ENCODE peak calls at places on chromosome 19, in seven cellular contexts. One of them, this sample, is unnamed.
A peak's percentile ranks its signal among the peaks of the same experiment; 100 is the strongest.

GRCh38 chr19:40808021-40808325 is 9.0 kb downstream of the EGLN2 start:
- DNase-seq in tibial artery: no peak
- DNase-seq in Peyer's patch: no peak
- DNase-seq in CD4-positive, CD25-positive, alpha-beta regulatory T cell: no peak
- DNase-seq in endodermal cell: no peak
- DNase-seq in brain microvascular endothelial cell: no peak
- DNase-seq in GM12878: no peak
- DNase-seq in this sample: no peak

GRCh38 chr19:56622374-56622773 is 20.6 kb upstream of the SMIM17 start:
- DNase-seq in tibial artery: no peak
- DNase-seq in Peyer's patch: no peak
- DNase-seq in CD4-positive, CD25-positive, alpha-beta regulatory T cell: no peak
- DNase-seq in endodermal cell: no peak
- DNase-seq in brain microvascular endothelial cell: no peak
- DNase-seq in GM12878: no peak
- DNase-seq in this sample: no peak

GRCh38 chr19:40284501-40285352 is at the start of gene AKT2:
- DNase-seq in tibial artery: no peak
- DNase-seq in Peyer's patch: peak; percentile 63
- DNase-seq in CD4-positive, CD25-positive, alpha-beta regulatory T cell: peak; percentile 74
- DNase-seq in endodermal cell: peak; percentile 95
- DNase-seq in brain microvascular endothelial cell: peak; percentile 3
- DNase-seq in GM12878: peak; percentile 48
- DNase-seq in this sample: peak; percentile 90

GRCh38 chr19:41376241-41376997 is at the start of gene TMEM91:
- DNase-seq in tibial artery: peak; percentile 76
- DNase-seq in Peyer's patch: peak; percentile 36
- DNase-seq in CD4-positive, CD25-positive, alpha-beta regulatory T cell: no peak
- DNase-seq in endodermal cell: peak; percentile 89
- DNase-seq in brain microvascular endothelial cell: peak; percentile 25
- DNase-seq in GM12878: no peak
- DNase-seq in this sample: peak; percentile 84

GRCh38 chr19:58581227-58582141 is 8.3 kb upstream of the MZF1 start:
- DNase-seq in tibial artery: peak; percentile 92
- DNase-seq in Peyer's patch: peak; percentile 81
- DNase-seq in CD4-positive, CD25-positive, alpha-beta regulatory T cell: peak; percentile 89
- DNase-seq in endodermal cell: peak; percentile 98
- DNase-seq in brain microvascular endothelial cell: peak; percentile 85
- DNase-seq in GM12878: no peak
- DNase-seq in this sample: peak; percentile 95

GRCh38 chr19:38834104-38834490 is 2.5 kb upstream of the ECH1 start:
- DNase-seq in tibial artery: no peak
- DNase-seq in Peyer's patch: no peak
- DNase-seq in CD4-positive, CD25-positive, alpha-beta regulatory T cell: no peak
- DNase-seq in endodermal cell: no peak
- DNase-seq in brain microvascular endothelial cell: no peak
- DNase-seq in GM12878: no peak
- DNase-seq in this sample: no peak

GRCh38 chr19:13153627-13154240 is 3.5 kb downstream of the IER2 start:
- DNase-seq in tibial artery: peak; percentile 75
- DNase-seq in Peyer's patch: peak; percentile 44
- DNase-seq in CD4-positive, CD25-positive, alpha-beta regulatory T cell: no peak
- DNase-seq in endodermal cell: no peak
- DNase-seq in brain microvascular endothelial cell: no peak
- DNase-seq in GM12878: no peak
- DNase-seq in this sample: peak; percentile 71

GRCh38 chr19:3644351-3645066 is 17.9 kb upstream of the CACTIN start:
- DNase-seq in tibial artery: no peak
- DNase-seq in Peyer's patch: no peak
- DNase-seq in CD4-positive, CD25-positive, alpha-beta regulatory T cell: no peak
- DNase-seq in endodermal cell: no peak
- DNase-seq in brain microvascular endothelial cell: no peak
- DNase-seq in GM12878: no peak
- DNase-seq in this sample: no peak

GRCh38 chr19:50772408-50773311 is 2.4 kb downstream of the GPR32 start:
- DNase-seq in tibial artery: no peak
- DNase-seq in Peyer's patch: no peak
- DNase-seq in CD4-positive, CD25-positive, alpha-beta regulatory T cell: no peak
- DNase-seq in endodermal cell: no peak
- DNase-seq in brain microvascular endothelial cell: no peak
- DNase-seq in GM12878: no peak
- DNase-seq in this sample: no peak

GRCh38 chr19:15404780-15405211 is 14.0 kb downstream of the AKAP8L start:
- DNase-seq in tibial artery: peak; percentile 32
- DNase-seq in Peyer's patch: no peak
- DNase-seq in CD4-positive, CD25-positive, alpha-beta regulatory T cell: no peak
- DNase-seq in endodermal cell: peak; percentile 11
- DNase-seq in brain microvascular endothelial cell: no peak
- DNase-seq in GM12878: no peak
- DNase-seq in this sample: no peak

GRCh38 chr19:37920591-37921450 is 13.8 kb downstream of the SIPA1L3 start:
- DNase-seq in tibial artery: no peak
- DNase-seq in Peyer's patch: no peak
- DNase-seq in CD4-positive, CD25-positive, alpha-beta regulatory T cell: no peak
- DNase-seq in endodermal cell: no peak
- DNase-seq in brain microvascular endothelial cell: no peak
- DNase-seq in GM12878: no peak
- DNase-seq in this sample: no peak

GRCh38 chr19:50513746-50514345 is at the start of gene ASPDH:
- DNase-seq in tibial artery: no peak
- DNase-seq in Peyer's patch: no peak
- DNase-seq in CD4-positive, CD25-positive, alpha-beta regulatory T cell: no peak
- DNase-seq in endodermal cell: peak; percentile 54
- DNase-seq in brain microvascular endothelial cell: no peak
- DNase-seq in GM12878: no peak
- DNase-seq in this sample: no peak

GRCh38 chr19:6865849-6866248 is 21.5 kb upstream of the ADGRE1 start:
- DNase-seq in tibial artery: no peak
- DNase-seq in Peyer's patch: no peak
- DNase-seq in CD4-positive, CD25-positive, alpha-beta regulatory T cell: no peak
- DNase-seq in endodermal cell: no peak
- DNase-seq in brain microvascular endothelial cell: no peak
- DNase-seq in GM12878: no peak
- DNase-seq in this sample: no peak

GRCh38 chr19:1540353-1540925 is 16.6 kb downstream of the PLK5 start:
- DNase-seq in tibial artery: no peak
- DNase-seq in Peyer's patch: no peak
- DNase-seq in CD4-positive, CD25-positive, alpha-beta regulatory T cell: no peak
- DNase-seq in endodermal cell: no peak
- DNase-seq in brain microvascular endothelial cell: no peak
- DNase-seq in GM12878: no peak
- DNase-seq in this sample: no peak

GRCh38 chr19:5131031-5131865 is 162.3 kb downstream of the KDM4B start:
- DNase-seq in tibial artery: no peak
- DNase-seq in Peyer's patch: peak; percentile 83
- DNase-seq in CD4-positive, CD25-positive, alpha-beta regulatory T cell: no peak
- DNase-seq in endodermal cell: peak; percentile 69
- DNase-seq in brain microvascular endothelial cell: no peak
- DNase-seq in GM12878: peak; percentile 48
- DNase-seq in this sample: no peak

GRCh38 chr19:39157275-39157996 is 31.9 kb downstream of the PAK4 start:
- DNase-seq in tibial artery: no peak
- DNase-seq in Peyer's patch: no peak
- DNase-seq in CD4-positive, CD25-positive, alpha-beta regulatory T cell: no peak
- DNase-seq in endodermal cell: no peak
- DNase-seq in brain microvascular endothelial cell: peak; percentile 40
- DNase-seq in GM12878: no peak
- DNase-seq in this sample: no peak

GRCh38 chr19:17795495-17795856 is 538 bp downstream of the B3GNT3 start:
- DNase-seq in tibial artery: no peak
- DNase-seq in Peyer's patch: no peak
- DNase-seq in CD4-positive, CD25-positive, alpha-beta regulatory T cell: no peak
- DNase-seq in endodermal cell: no peak
- DNase-seq in brain microvascular endothelial cell: no peak
- DNase-seq in GM12878: no peak
- DNase-seq in this sample: no peak

GRCh38 chr19:17797397-17798201 is 2.7 kb downstream of the B3GNT3 start:
- DNase-seq in tibial artery: no peak
- DNase-seq in Peyer's patch: no peak
- DNase-seq in CD4-positive, CD25-positive, alpha-beta regulatory T cell: no peak
- DNase-seq in endodermal cell: no peak
- DNase-seq in brain microvascular endothelial cell: no peak
- DNase-seq in GM12878: no peak
- DNase-seq in this sample: no peak

GRCh38 chr19:17796013-17796837 is 1.3 kb downstream of the B3GNT3 start:
- DNase-seq in tibial artery: no peak
- DNase-seq in Peyer's patch: no peak
- DNase-seq in CD4-positive, CD25-positive, alpha-beta regulatory T cell: no peak
- DNase-seq in endodermal cell: no peak
- DNase-seq in brain microvascular endothelial cell: no peak
- DNase-seq in GM12878: no peak
- DNase-seq in this sample: no peak

GRCh38 chr19:17794731-17795494 is at the start of gene B3GNT3:
- DNase-seq in tibial artery: no peak
- DNase-seq in Peyer's patch: no peak
- DNase-seq in CD4-positive, CD25-positive, alpha-beta regulatory T cell: no peak
- DNase-seq in endodermal cell: peak; percentile 90
- DNase-seq in brain microvascular endothelial cell: no peak
- DNase-seq in GM12878: no peak
- DNase-seq in this sample: peak; percentile 83

DNA sequence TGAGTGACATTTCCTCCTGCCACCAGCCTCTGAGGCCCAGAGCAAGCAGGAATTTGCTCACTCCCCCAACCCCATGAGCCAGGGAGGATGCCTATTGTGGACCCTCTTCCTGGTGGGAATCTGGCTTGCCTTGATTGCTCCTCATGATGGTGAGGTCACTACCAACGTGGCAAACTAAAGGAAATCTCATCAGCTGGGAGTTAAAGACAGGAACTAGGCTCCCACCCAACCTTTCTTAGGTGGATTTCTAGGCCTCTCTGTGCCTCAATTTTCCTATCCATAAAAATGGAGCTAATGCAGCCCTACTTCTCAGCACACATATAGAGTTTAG is 1.9 kb downstream of the B3GNT3 start:
- DNase-seq in tibial artery: no peak
- DNase-seq in Peyer's patch: no peak
- DNase-seq in CD4-positive, CD25-positive, alpha-beta regulatory T cell: no peak
- DNase-seq in endodermal cell: no peak
- DNase-seq in brain microvascular endothelial cell: no peak
- DNase-seq in GM12878: no peak
- DNase-seq in this sample: no peak
- H3K27ac ChIP-seq in tibial artery: no peak overlapping the region
- H3K27ac ChIP-seq in Peyer's patch: peak overlapping the region; percentile 95
- H3K27ac ChIP-seq in CD4-positive, CD25-positive, alpha-beta regulatory T cell: no peak overlapping the region
- H3K27ac ChIP-seq in endodermal cell: no peak overlapping the region
- H3K27ac ChIP-seq in brain microvascular endothelial cell: no peak overlapping the region
- H3K27ac ChIP-seq in GM12878: no peak overlapping the region
- H3K27ac ChIP-seq in this sample: no peak overlapping the region

DNA sequence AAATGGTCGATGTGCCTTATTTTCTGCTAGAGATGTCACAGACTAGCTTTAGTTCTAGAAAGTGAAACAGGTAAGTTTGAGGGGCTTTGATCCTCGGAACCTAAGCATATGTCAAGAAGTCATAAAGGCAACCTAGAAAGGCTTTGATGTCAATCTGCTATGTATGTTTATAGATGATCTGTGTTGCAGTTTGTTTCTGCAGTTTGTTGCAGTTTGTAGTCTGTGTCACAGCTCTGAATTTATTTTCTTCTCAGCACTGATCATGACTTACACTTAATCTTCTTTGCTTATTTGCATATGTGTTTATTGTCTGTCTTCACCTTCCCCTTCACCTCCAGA is 5.9 kb downstream of the LSM14A start:
- DNase-seq in tibial artery: no peak
- DNase-seq in Peyer's patch: no peak
- DNase-seq in CD4-positive, CD25-positive, alpha-beta regulatory T cell: peak; percentile 35
- DNase-seq in endodermal cell: no peak
- DNase-seq in brain microvascular endothelial cell: no peak
- DNase-seq in GM12878: no peak
- DNase-seq in this sample: no peak
- H3K4me3 ChIP-seq in tibial artery: no peak overlapping the region
- H3K4me3 ChIP-seq in Peyer's patch: no peak overlapping the region
- H3K4me3 ChIP-seq in CD4-positive, CD25-positive, alpha-beta regulatory T cell: peak overlapping the region; percentile 89
- H3K4me3 ChIP-seq in endodermal cell: no peak overlapping the region
- H3K4me3 ChIP-seq in brain microvascular endothelial cell: no peak overlapping the region
- H3K4me3 ChIP-seq in GM12878: peak overlapping the region; percentile 42
- H3K4me3 ChIP-seq in this sample: no peak overlapping the region

GRCh38 chr19:18852634-18853033 is 20.9 kb downstream of the UPF1 start:
- DNase-seq in tibial artery: no peak
- DNase-seq in Peyer's patch: no peak
- DNase-seq in CD4-positive, CD25-positive, alpha-beta regulatory T cell: no peak
- DNase-seq in endodermal cell: no peak
- DNase-seq in brain microvascular endothelial cell: no peak
- DNase-seq in GM12878: no peak
- DNase-seq in this sample: no peak

GRCh38 chr19:18853755-18854427 is 22.1 kb downstream of the UPF1 start:
- DNase-seq in tibial artery: no peak
- DNase-seq in Peyer's patch: no peak
- DNase-seq in CD4-positive, CD25-positive, alpha-beta regulatory T cell: no peak
- DNase-seq in endodermal cell: no peak
- DNase-seq in brain microvascular endothelial cell: no peak
- DNase-seq in GM12878: no peak
- DNase-seq in this sample: no peak

GRCh38 chr19:18849838-18850400 is 18.2 kb downstream of the UPF1 start:
- DNase-seq in tibial artery: no peak
- DNase-seq in Peyer's patch: no peak
- DNase-seq in CD4-positive, CD25-positive, alpha-beta regulatory T cell: no peak
- DNase-seq in endodermal cell: no peak
- DNase-seq in brain microvascular endothelial cell: no peak
- DNase-seq in GM12878: no peak
- DNase-seq in this sample: peak; percentile 64

GRCh38 chr19:18850560-18851375 is 19.0 kb downstream of the UPF1 start:
- DNase-seq in tibial artery: no peak
- DNase-seq in Peyer's patch: no peak
- DNase-seq in CD4-positive, CD25-positive, alpha-beta regulatory T cell: no peak
- DNase-seq in endodermal cell: no peak
- DNase-seq in brain microvascular endothelial cell: no peak
- DNase-seq in GM12878: no peak
- DNase-seq in this sample: no peak

DNA sequence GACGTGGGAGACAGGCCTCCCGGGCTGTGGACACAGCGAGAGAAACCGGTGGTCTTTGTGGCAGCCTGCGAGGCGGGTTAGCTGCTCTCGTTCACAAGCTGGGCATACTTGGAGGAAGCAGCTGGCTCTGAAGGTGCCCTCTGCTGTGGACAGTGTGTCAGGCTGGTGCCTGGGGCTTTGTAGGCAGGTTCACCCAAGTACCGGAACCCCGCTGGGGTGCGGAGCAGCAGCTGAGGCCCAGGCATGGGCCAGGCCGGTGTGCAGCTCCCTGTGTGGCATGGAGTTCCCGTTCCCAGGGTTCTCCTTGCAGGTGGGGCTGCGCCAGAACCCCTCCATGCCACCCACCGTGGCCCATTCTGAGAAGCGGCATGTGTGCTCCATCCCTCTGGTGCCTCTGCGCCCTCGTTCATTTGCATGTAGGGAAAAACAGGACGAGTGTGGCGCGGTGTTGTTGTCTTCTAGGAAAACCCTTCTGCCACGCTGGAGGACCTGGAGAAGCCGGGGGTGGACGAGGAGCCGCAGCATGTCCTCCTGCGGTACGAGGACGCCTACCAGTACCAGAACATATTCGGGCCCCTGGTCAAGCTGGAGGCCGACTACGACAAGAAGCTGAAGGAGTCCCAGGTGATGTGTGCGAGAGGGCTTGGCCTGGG is 20.0 kb downstream of the UPF1 start:
- DNase-seq in tibial artery: no peak
- DNase-seq in Peyer's patch: no peak
- DNase-seq in CD4-positive, CD25-positive, alpha-beta regulatory T cell: no peak
- DNase-seq in endodermal cell: no peak
- DNase-seq in brain microvascular endothelial cell: no peak
- DNase-seq in GM12878: no peak
- DNase-seq in this sample: no peak
- H3K27ac ChIP-seq in tibial artery: no peak overlapping the region
- H3K27ac ChIP-seq in Peyer's patch: no peak overlapping the region
- H3K27ac ChIP-seq in CD4-positive, CD25-positive, alpha-beta regulatory T cell: no peak overlapping the region
- H3K27ac ChIP-seq in endodermal cell: no peak overlapping the region
- H3K27ac ChIP-seq in brain microvascular endothelial cell: no peak overlapping the region
- H3K27ac ChIP-seq in GM12878: no peak overlapping the region
- H3K27ac ChIP-seq in this sample: no peak overlapping the region

GRCh38 chr19:29487432-29487831 is 38.4 kb upstream of the VSTM2B start:
- DNase-seq in tibial artery: no peak
- DNase-seq in Peyer's patch: no peak
- DNase-seq in CD4-positive, CD25-positive, alpha-beta regulatory T cell: no peak
- DNase-seq in endodermal cell: peak; percentile 23
- DNase-seq in brain microvascular endothelial cell: no peak
- DNase-seq in GM12878: no peak
- DNase-seq in this sample: peak; percentile 20
- H3K4me3 ChIP-seq in tibial artery: no peak overlapping the region
- H3K4me3 ChIP-seq in Peyer's patch: no peak overlapping the region
- H3K4me3 ChIP-seq in CD4-positive, CD25-positive, alpha-beta regulatory T cell: no peak overlapping the region
- H3K4me3 ChIP-seq in endodermal cell: no peak overlapping the region
- H3K4me3 ChIP-seq in brain microvascular endothelial cell: no peak overlapping the region
- H3K4me3 ChIP-seq in GM12878: no peak overlapping the region
- H3K4me3 ChIP-seq in this sample: no peak overlapping the region

This sample was measured in aorta.